ENCODE peak calls at places on chromosomes 1 and 21, in four cellular contexts. H, S, Q and E are unnamed samples.

GRCh38 chr1:179637211-179637860 is 45.7 kb downstream of the TDRD5 start:
- DNase-seq in H (no peak), S (no peak), Q (no peak), E (no peak)

GRCh38 chr1:85134583-85135455 is 66.0 kb downstream of the SYDE2 start:
- DNase-seq in H (no peak), S (no peak), Q (no peak), E (no peak)

GRCh38 chr21:31408306-31409088 is 64.4 kb upstream of the TIAM1 start:
- DNase-seq in H (no peak), S (no peak), Q (no peak), E (no peak)

GRCh38 chr1:48055854-48056253 is 58.7 kb upstream of the TRABD2B start:
- DNase-seq in H (no peak), S (no peak), Q (no peak), E (no peak)

GRCh38 chr1:172724746-172725613 is 66.1 kb downstream of the FASLG start:
- DNase-seq in H (no peak), S (no peak), Q (no peak), E (no peak)

GRCh38 chr1:121595089-121595488 is 410.3 kb downstream of the SRGAP2C start:
- DNase-seq in H (no peak), S (no peak), Q (no peak), E (no peak)

GRCh38 chr1:116260621-116261020 is 112.4 kb upstream of the ATP1A1 start:
- DNase-seq in H (no peak), S (no peak), Q (no peak), E (no peak)

GRCh38 chr1:219434285-219434950 is 178.5 kb downstream of the ZC3H11B start:
- DNase-seq in H (no peak), S (no peak), Q (no peak), E (no peak)

GRCh38 chr1:65001238-65001792 is 35.0 kb upstream of the JAK1 start:
- DNase-seq in H (peak), S (peak), Q (peak), E (no peak)

GRCh38 chr21:35503646-35504045 is 454.5 kb upstream of the RUNX1 start:
- DNase-seq in H (no peak), S (no peak), Q (no peak), E (no peak)

GRCh38 chr1:235511470-235512240 is 7.4 kb upstream of the B3GALNT2 start:
- DNase-seq in H (no peak), S (no peak), Q (no peak), E (no peak)

GRCh38 chr1:172356620-172357019 is 63.9 kb upstream of the C1orf105 start:
- DNase-seq in H (no peak), S (no peak), Q (no peak), E (peak)

GRCh38 chr1:216812966-216813365 is 89.7 kb upstream of the ESRRG start:
- DNase-seq in H (no peak), S (no peak), Q (no peak), E (no peak)

GRCh38 chr21:41854426-41854995 is 24.6 kb downstream of the PRDM15 start:
- DNase-seq in H (no peak), S (no peak), Q (no peak), E (no peak)

GRCh38 chr1:172041689-172042088 is 200.4 kb downstream of the DNM3 start:
- DNase-seq in H (no peak), S (no peak), Q (no peak), E (peak)

GRCh38 chr1:11794446-11795237 is 11.1 kb downstream of the MTHFR start:
- DNase-seq in H (no peak), S (no peak), Q (peak), E (no peak)

GRCh38 chr21:34807146-34807880 is 138.5 kb downstream of the CLIC6 start:
- DNase-seq in H (peak), S (no peak), Q (peak), E (peak)

GRCh38 chr1:26953374-26953773 is 6.9 kb downstream of the KDF1 start:
- DNase-seq in H (no peak), S (no peak), Q (no peak), E (no peak)

GRCh38 chr1:215793210-215793609 is 226.1 kb downstream of the KCTD3 start:
- DNase-seq in H (no peak), S (no peak), Q (no peak), E (peak)

GRCh38 chr1:28458237-28459228 is 47.3 kb upstream of the RCC1 start:
- DNase-seq in H (no peak), S (no peak), Q (no peak), E (no peak)

GRCh38 chr1:221117548-221117951 is 238.3 kb downstream of the HLX start:
- DNase-seq in H (no peak), S (peak), Q (no peak), E (no peak)

GRCh38 chr1:158121604-158122254 is 59.0 kb upstream of the CD1D start:
- DNase-seq in H (no peak), S (no peak), Q (peak), E (no peak)

GRCh38 chr1:51240096-51240495 is 4.0 kb downstream of the RNF11 start:
- DNase-seq in H (no peak), S (no peak), Q (no peak), E (no peak)

GRCh38 chr1:25063591-25064416 is 133.7 kb upstream of the RUNX3 start:
- DNase-seq in H (no peak), S (no peak), Q (no peak), E (no peak)

GRCh38 chr1:162976628-162977027 is 92.5 kb upstream of the RGS4 start:
- DNase-seq in H (no peak), S (no peak), Q (no peak), E (no peak)

GRCh38 chr21:27633631-27634030 is 666.7 kb upstream of the ADAMTS5 start:
- DNase-seq in H (no peak), S (no peak), Q (no peak), E (no peak)

GRCh38 chr1:4602536-4603316 is 51.7 kb upstream of the AJAP1 start:
- DNase-seq in H (no peak), S (no peak), Q (no peak), E (no peak)

GRCh38 chr21:39153373-39153772 is 29.9 kb downstream of the PSMG1 start:
- DNase-seq in H (no peak), S (no peak), Q (no peak), E (no peak)

GRCh38 chr1:23522244-23523013 is 8.6 kb downstream of the E2F2 start:
- DNase-seq in H (no peak), S (no peak), Q (peak), E (no peak)